ENCODE peak calls at places on chromosomes 4 and X, in four cellular contexts. S is upper lobe of right lung, M is T-helper 2 cell, U is aorta. T is an unnamed sample.

GRCh38 chrX:120468479-120468824 is 644 bp downstream of the LAMP2 start:
- DNase-seq in S (no peak), M (no peak), U (no peak), T (no peak)

GRCh38 chr4:24885342-24885741 is 27.5 kb downstream of the CCDC149 start:
- DNase-seq in S (no peak), M (no peak), U (no peak), T (no peak)

GRCh38 chr4:139223682-139224317 is 46.8 kb upstream of the ELF2 start:
- DNase-seq in S (no peak), M (peak; percentile 68), U (peak; percentile 84), T (no peak)

GRCh38 chrX:39619182-39620009 is 478.4 kb downstream of the BCOR start:
- DNase-seq in S (no peak), M (no peak), U (no peak), T (no peak)

GRCh38 chr4:187550256-187550950 is 445.2 kb upstream of the ZFP42 start:
- DNase-seq in S (no peak), M (no peak), U (no peak), T (no peak)

GRCh38 chrX:11678174-11678573 is 12.5 kb upstream of the ARHGAP6 start:
- DNase-seq in S (no peak), M (no peak), U (no peak), T (no peak)

GRCh38 chrX:104922206-104922621 is 298.3 kb downstream of the TEX13A start:
- DNase-seq in S (peak; percentile 67), M (peak; percentile 67), U (peak; percentile 71), T (peak; percentile 71)

GRCh38 chr4:95106408-95106928 is 348.7 kb downstream of the BMPR1B start:
- DNase-seq in S (no peak), M (no peak), U (no peak), T (no peak)

GRCh38 chrX:16239211-16239610 is 71.9 kb downstream of the MAGEB17 start:
- DNase-seq in S (no peak), M (peak; percentile 44), U (no peak), T (no peak)

GRCh38 chrX:128992107-128992971 is 531.0 kb downstream of the SMARCA1 start:
- DNase-seq in S (no peak), M (no peak), U (no peak), T (no peak)

GRCh38 chr4:57187241-57187640 is 77.1 kb upstream of the IGFBP7 start:
- DNase-seq in S (no peak), M (no peak), U (no peak), T (no peak)

GRCh38 chr4:142435599-142436235 is 410.4 kb downstream of the INPP4B start:
- DNase-seq in S (no peak), M (no peak), U (no peak), T (no peak)

GRCh38 chrX:14936561-14936960 is 63.3 kb downstream of the MOSPD2 start:
- DNase-seq in S (no peak), M (no peak), U (no peak), T (no peak)

GRCh38 chr4:73477176-73477575 is 4.4 kb upstream of the AFM start:
- DNase-seq in S (no peak), M (no peak), U (no peak), T (no peak)

GRCh38 chrX:132493095-132493494 is 4.3 kb upstream of the MBNL3 start:
- DNase-seq in S (no peak), M (no peak), U (no peak), T (no peak)

GRCh38 chr4:153218961-153219360 is 14.7 kb downstream of the TRIM2 start:
- DNase-seq in S (no peak), M (no peak), U (no peak), T (no peak)

GRCh38 chrX:6228720-6229119 is at the start of gene NLGN4X:
- DNase-seq in S (no peak), M (no peak), U (no peak), T (no peak)

GRCh38 chr4:81049310-81049709 is 18.8 kb downstream of the BMP3 start:
- DNase-seq in S (no peak), M (no peak), U (no peak), T (no peak)

GRCh38 chr4:189765271-189765670 is 175.4 kb upstream of the FRG1 start:
- DNase-seq in S (no peak), M (no peak), U (no peak), T (no peak)